ENCODE peak calls at places on chromosome 22, in nine cellular contexts. V is neuronal stem cell, A is astrocyte, N is IMR-90, F is neural progenitor cell, J is SK-N-SH, Z is mammary epithelial cell, O is PC-3, P is HCT116. W is an unnamed sample.

GRCh38 chr22:28711820-28712777 is 29.5 kb downstream of the CHEK2 start:
- DNase-seq in V (no peak), A (peak), N (peak), F (no peak), J (no peak), Z (peak), O (peak), P (no peak), W (peak)

GRCh38 chr22:44108806-44109385 is 71.8 kb upstream of the PARVG start:
- DNase-seq in V (no peak), A (no peak), N (no peak), F (no peak), J (no peak), Z (no peak), O (no peak), P (no peak), W (peak)

GRCh38 chr22:44648821-44649566 is 53.0 kb upstream of the PRR5 start:
- DNase-seq in V (no peak), A (peak), N (peak), F (no peak), J (peak), Z (peak), O (no peak), P (no peak), W (peak)

GRCh38 chr22:50490531-50491308 is 4.1 kb downstream of the MIOX start:
- DNase-seq in V (no peak), A (no peak), N (no peak), F (no peak), J (no peak), Z (no peak), O (no peak), P (no peak), W (no peak)

GRCh38 chr22:42719656-42720262 is 911 bp downstream of the A4GALT start:
- DNase-seq in V (no peak), A (no peak), N (no peak), F (peak), J (no peak), Z (no peak), O (no peak), P (no peak), W (no peak)

GRCh38 chr22:33271390-33272161 is 213.4 kb upstream of the SYN3 start:
- DNase-seq in V (no peak), A (peak), N (peak), F (peak), J (no peak), Z (no peak), O (no peak), P (no peak), W (peak)

GRCh38 chr22:26845016-26845728 is 187.8 kb downstream of the MIAT start:
- DNase-seq in V (no peak), A (peak), N (no peak), F (no peak), J (no peak), Z (no peak), O (no peak), P (no peak), W (no peak)

GRCh38 chr22:46641829-46642266 is 21.7 kb downstream of the GRAMD4 start:
- DNase-seq in V (no peak), A (peak), N (peak), F (no peak), J (no peak), Z (no peak), O (no peak), P (no peak), W (peak)

GRCh38 chr22:49133541-49133940 is 694.1 kb downstream of the BRD1 start:
- DNase-seq in V (no peak), A (no peak), N (no peak), F (no peak), J (no peak), Z (no peak), O (no peak), P (no peak), W (no peak)

GRCh38 chr22:33357894-33358440 is 299.8 kb upstream of the SYN3 start:
- DNase-seq in V (no peak), A (no peak), N (no peak), F (no peak), J (no peak), Z (no peak), O (no peak), P (no peak), W (no peak)

GRCh38 chr22:40323681-40324083 is 22.6 kb upstream of the ADSL start:
- DNase-seq in V (no peak), A (no peak), N (no peak), F (no peak), J (peak), Z (no peak), O (no peak), P (no peak), W (peak)

GRCh38 chr22:50057868-50058311 is at the start of gene TTLL8:
- DNase-seq in V (no peak), A (no peak), N (no peak), F (no peak), J (no peak), Z (no peak), O (no peak), P (no peak), W (no peak)

GRCh38 chr22:41447435-41448188 is 1.0 kb upstream of the TOB2 start:
- DNase-seq in V (peak), A (peak), N (peak), F (peak), J (peak), Z (peak), O (peak), P (no peak), W (peak)

GRCh38 chr22:31733580-31734079 is 16.3 kb downstream of the PRR14L start:
- DNase-seq in V (no peak), A (no peak), N (no peak), F (no peak), J (no peak), Z (no peak), O (no peak), P (no peak), W (no peak)

GRCh38 chr22:16783930-16784354 is 41.3 kb downstream of the XKR3 start:
- DNase-seq in V (no peak), A (no peak), N (no peak), F (peak), J (peak), Z (no peak), O (peak), P (peak), W (peak)

GRCh38 chr22:46776486-46776826 is 14.0 kb downstream of the TBC1D22A start:
- DNase-seq in V (no peak), A (no peak), N (no peak), F (no peak), J (no peak), Z (no peak), O (no peak), P (no peak), W (no peak)

GRCh38 chr22:49047461-49047860 is 780.2 kb downstream of the BRD1 start:
- DNase-seq in V (no peak), A (peak), N (peak), F (no peak), J (no peak), Z (no peak), O (peak), P (no peak), W (no peak)

GRCh38 chr22:46936378-46936916 is 174.0 kb downstream of the TBC1D22A start:
- DNase-seq in V (no peak), A (peak), N (no peak), F (no peak), J (no peak), Z (no peak), O (no peak), P (no peak), W (peak)

GRCh38 chr22:45218974-45219373 is 21.7 kb downstream of the KIAA0930 start:
- DNase-seq in V (no peak), A (no peak), N (peak), F (no peak), J (peak), Z (no peak), O (no peak), P (no peak), W (no peak)

GRCh38 chr22:28594784-28595324 is 84.8 kb downstream of the TTC28 start:
- DNase-seq in V (peak), A (peak), N (peak), F (peak), J (peak), Z (peak), O (peak), P (peak), W (peak)

GRCh38 chr22:27802389-27803079 is 978 bp upstream of the MN1 start:
- DNase-seq in V (no peak), A (no peak), N (no peak), F (no peak), J (no peak), Z (no peak), O (no peak), P (no peak), W (no peak)

GRCh38 chr22:29199702-29200400 is 5.8 kb upstream of the EMID1 start:
- DNase-seq in V (no peak), A (no peak), N (no peak), F (no peak), J (no peak), Z (no peak), O (no peak), P (no peak), W (no peak)

GRCh38 chr22:29654420-29654819 is 51.0 kb downstream of the NF2 start:
- DNase-seq in V (no peak), A (no peak), N (no peak), F (no peak), J (peak), Z (no peak), O (no peak), P (no peak), W (no peak)

GRCh38 chr22:49657275-49657973 is 170.2 kb downstream of the BRD1 start:
- DNase-seq in V (no peak), A (no peak), N (no peak), F (no peak), J (no peak), Z (no peak), O (no peak), P (peak), W (no peak)

GRCh38 chr22:43208703-43209522 is 22.0 kb upstream of the TTLL12 start:
- DNase-seq in V (no peak), A (no peak), N (no peak), F (no peak), J (no peak), Z (no peak), O (no peak), P (no peak), W (no peak)

GRCh38 chr22:22552630-22553029 is 6.4 kb downstream of the PRAME start:
- DNase-seq in V (no peak), A (no peak), N (no peak), F (peak), J (peak), Z (no peak), O (no peak), P (no peak), W (no peak)

GRCh38 chr22:44538071-44538470 is 40.0 kb upstream of the RTL6 start:
- DNase-seq in V (no peak), A (peak), N (peak), F (no peak), J (no peak), Z (peak), O (peak), P (no peak), W (peak)

GRCh38 chr22:30955153-30955552 is 13.4 kb downstream of the MORC2 start:
- DNase-seq in V (no peak), A (no peak), N (no peak), F (no peak), J (no peak), Z (no peak), O (no peak), P (no peak), W (no peak)

GRCh38 chr22:45917146-45917545 is 59.8 kb downstream of the WNT7B start:
- DNase-seq in V (no peak), A (no peak), N (no peak), F (no peak), J (no peak), Z (no peak), O (no peak), P (no peak), W (no peak)

GRCh38 chr22:37968452-37969251 is 15.2 kb downstream of the POLR2F start:
- DNase-seq in V (no peak), A (no peak), N (no peak), F (no peak), J (no peak), Z (no peak), O (no peak), P (no peak), W (no peak)

GRCh38 chr22:39579909-39580571 is 9.5 kb downstream of the CACNA1I start:
- DNase-seq in V (no peak), A (no peak), N (no peak), F (no peak), J (no peak), Z (no peak), O (no peak), P (no peak), W (no peak)

GRCh38 chr22:29427176-29427760 is 11.1 kb upstream of the RFPL1 start:
- DNase-seq in V (no peak), A (no peak), N (no peak), F (no peak), J (no peak), Z (no peak), O (no peak), P (no peak), W (peak)

GRCh38 chr22:50573491-50574382 is 4.5 kb downstream of the CPT1B start:
- DNase-seq in V (no peak), A (no peak), N (no peak), F (no peak), J (no peak), Z (no peak), O (no peak), P (no peak), W (no peak)

GRCh38 chr22:47201996-47202818 is 439.8 kb downstream of the TBC1D22A start:
- DNase-seq in V (no peak), A (no peak), N (no peak), F (no peak), J (no peak), Z (no peak), O (no peak), P (no peak), W (no peak)

GRCh38 chr22:43385770-43386641 is 25.8 kb upstream of the MPPED1 start:
- DNase-seq in V (peak), A (peak), N (peak), F (peak), J (peak), Z (peak), O (peak), P (peak), W (peak)

GRCh38 chr22:37818397-37819099 is 4.6 kb upstream of the GALR3 start:
- DNase-seq in V (no peak), A (peak), N (peak), F (peak), J (no peak), Z (peak), O (no peak), P (no peak), W (peak)

GRCh38 chr22:48706934-48707748 is 1120.5 kb downstream of the BRD1 start:
- DNase-seq in V (no peak), A (no peak), N (no peak), F (no peak), J (no peak), Z (no peak), O (no peak), P (no peak), W (no peak)

GRCh38 chr22:26322179-26322905 is 106.7 kb upstream of the ASPHD2 start:
- DNase-seq in V (no peak), A (peak), N (peak), F (no peak), J (no peak), Z (peak), O (peak), P (peak), W (peak)

DNA sequence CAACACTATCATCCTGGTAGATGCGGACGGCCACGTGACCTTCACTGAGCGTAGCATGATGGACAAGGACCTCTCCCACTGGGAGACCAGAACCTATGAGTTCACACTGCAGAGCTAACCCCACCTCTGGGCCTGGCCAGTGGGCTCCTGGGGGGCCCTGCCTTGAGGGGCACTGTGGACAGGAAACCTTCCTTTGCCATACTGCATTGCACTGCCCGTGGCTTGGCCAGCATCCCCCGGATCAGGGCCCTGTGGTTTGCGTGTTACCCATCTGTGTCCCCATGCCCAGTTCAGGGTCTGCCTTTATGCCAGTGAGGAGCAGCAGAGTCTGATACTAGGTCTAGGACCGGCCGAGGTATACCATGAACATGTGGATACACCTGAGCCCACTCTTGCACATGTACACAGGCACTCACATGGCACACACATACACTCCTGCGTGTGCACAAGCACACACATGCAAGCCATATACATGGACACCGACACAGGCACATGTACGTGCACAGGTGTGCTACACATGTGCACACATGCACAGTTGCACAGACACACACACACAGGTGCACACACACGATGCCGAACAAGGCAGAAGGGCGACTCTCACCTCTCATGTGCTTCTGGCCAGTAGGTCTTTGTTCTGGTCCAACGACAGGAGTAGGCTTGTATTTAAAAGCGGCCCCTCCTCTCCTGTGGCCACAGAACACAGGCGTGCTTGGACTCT is 15.3 kb upstream of the DGCR8 start:
- DNase-seq in V (no peak), A (no peak), N (no peak), F (no peak), J (no peak), Z (no peak), O (no peak), P (no peak), W (no peak)
- H3K4me3 ChIP-seq in V (peak), A (no peak), N (no peak), F (no peak), J (no peak), Z (no peak), O (no peak), P (no peak), W (no peak)

DNA sequence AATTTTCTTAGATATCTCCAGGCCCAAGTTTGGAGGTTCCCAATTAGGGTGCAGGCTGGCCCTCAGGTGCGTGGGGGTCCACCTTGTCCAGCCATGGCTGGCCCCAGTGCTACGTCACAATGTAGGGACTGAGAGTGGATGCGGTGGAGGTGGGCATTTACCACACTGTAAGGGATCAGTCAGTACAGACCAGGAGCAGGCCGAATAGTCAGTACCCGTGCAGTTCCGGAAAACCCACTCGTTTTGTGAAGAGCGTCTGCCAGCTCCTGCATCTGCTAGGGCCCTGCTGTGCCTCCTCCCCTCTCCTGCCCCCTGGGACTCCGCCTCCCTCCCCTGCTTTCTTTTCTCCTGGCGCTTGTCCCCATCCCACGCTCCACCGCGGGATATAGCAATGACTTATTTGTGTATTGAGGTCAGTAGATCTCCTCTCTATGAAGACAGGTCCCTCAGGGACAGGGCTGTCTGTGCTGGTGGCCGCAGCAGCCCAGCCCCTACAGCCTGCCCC is 50.4 kb upstream of the SEPTIN5 start:
- DNase-seq in V (no peak), A (peak), N (peak), F (peak), J (peak), Z (no peak), O (no peak), P (no peak), W (peak)
- H2AFZ ChIP-seq in V (no peak), A (peak), N (peak), F (peak), J (peak), Z (peak), O (no peak), P (no peak), W (peak)

GRCh38 chr22:23913661-23914353 is 19.6 kb downstream of the MIF start:
- DNase-seq in V (peak), A (peak), N (peak), F (peak), J (peak), Z (peak), O (peak), P (peak), W (peak)

GRCh38 chr22:23910496-23911190 is 16.5 kb downstream of the MIF start:
- DNase-seq in V (no peak), A (no peak), N (no peak), F (no peak), J (no peak), Z (no peak), O (no peak), P (no peak), W (no peak)

GRCh38 chr22:23913306-23913660 is 19.1 kb downstream of the MIF start:
- DNase-seq in V (no peak), A (no peak), N (no peak), F (no peak), J (no peak), Z (no peak), O (no peak), P (no peak), W (no peak)

GRCh38 chr22:23911318-23911980 is 17.3 kb downstream of the MIF start:
- DNase-seq in V (no peak), A (no peak), N (no peak), F (no peak), J (no peak), Z (no peak), O (no peak), P (no peak), W (no peak)

GRCh38 chr22:23912293-23912903 is 18.2 kb downstream of the MIF start:
- DNase-seq in V (no peak), A (no peak), N (no peak), F (no peak), J (no peak), Z (no peak), O (no peak), P (no peak), W (no peak)
- H3K9ac ChIP-seq in V (no peak), A (no peak), N (no peak), F (no peak), J (no peak), Z (no peak), O (no peak), P (no peak), W (no peak)

GRCh38 chr22:36328635-36329216 is 59.0 kb downstream of the MYH9 start:
- DNase-seq in V (no peak), A (peak), N (peak), F (no peak), J (no peak), Z (peak), O (peak), P (no peak), W (peak)
- H3K4me3 ChIP-seq in V (no peak), A (peak), N (no peak), F (peak), J (no peak), Z (no peak), O (peak), P (no peak), W (no peak)

W was measured in GM23248.